ENCODE peak calls at places on chromosomes 1 and 21, in four cellular contexts. Z is uterus, A is heart left ventricle, R is K562. L is an unnamed sample. For H3K9me3, the result is how much of the 10 kb centered on the place peaks cover.

GRCh38 chr21:43645414-43645891 is 13.8 kb downstream of the HSF2BP start:
- DNase-seq in Z (peak), A (peak), R (no peak), L (peak)

GRCh38 chr1:7879228-7879627 is 26.4 kb upstream of the UTS2 start:
- DNase-seq in Z (no peak), A (no peak), R (no peak), L (no peak)

GRCh38 chr1:203407301-203407700 is 56.4 kb upstream of the FMOD start:
- DNase-seq in Z (no peak), A (no peak), R (no peak), L (no peak)

GRCh38 chr21:25422610-25423608 is 184.4 kb downstream of the MRPL39 start:
- DNase-seq in Z (no peak), A (no peak), R (no peak), L (no peak)

GRCh38 chr1:167687919-167688519 is 33.8 kb upstream of the MPZL1 start:
- DNase-seq in Z (peak), A (peak), R (peak), L (peak)

GRCh38 chr1:59565611-59566410 is 248.9 kb upstream of the HOOK1 start:
- DNase-seq in Z (peak), A (peak), R (no peak), L (no peak)

GRCh38 chr1:101235696-101236545 is 898 bp upstream of the S1PR1 start:
- DNase-seq in Z (peak), A (peak), R (no peak), L (peak)

GRCh38 chr1:214524824-214525223 is 26.6 kb downstream of the PTPN14 start:
- DNase-seq in Z (no peak), A (no peak), R (no peak), L (no peak)

GRCh38 chr1:191206808-191207207 is 729.1 kb upstream of the BRINP3 start:
- DNase-seq in Z (no peak), A (no peak), R (no peak), L (no peak)

GRCh38 chr1:24928631-24929090 is 1.4 kb downstream of the RUNX3 start:
- DNase-seq in Z (no peak), A (no peak), R (no peak), L (peak)

GRCh38 chr1:177891809-177892208 is 78.0 kb downstream of the SEC16B start:
- DNase-seq in Z (no peak), A (no peak), R (no peak), L (no peak)

GRCh38 chr1:25534389-25534788 is 9.0 kb upstream of the LDLRAP1 start:
- DNase-seq in Z (no peak), A (no peak), R (no peak), L (no peak)

GRCh38 chr1:235640580-235640979 is 9.0 kb downstream of the GNG4 start:
- DNase-seq in Z (no peak), A (no peak), R (no peak), L (peak)

GRCh38 chr1:1291611-1292441 is 11.6 kb downstream of the SCNN1D start:
- DNase-seq in Z (peak), A (peak), R (peak), L (peak)

GRCh38 chr1:231385118-231385748 is 36.9 kb downstream of the EGLN1 start:
- DNase-seq in Z (no peak), A (no peak), R (no peak), L (no peak)

GRCh38 chr1:236363237-236363636 is 30.8 kb upstream of the EDARADD start:
- DNase-seq in Z (no peak), A (no peak), R (no peak), L (no peak)

GRCh38 chr1:180444522-180444921 is 57.9 kb downstream of the ACBD6 start:
- DNase-seq in Z (no peak), A (no peak), R (no peak), L (no peak)

GRCh38 chr21:37849703-37850102 is 66.6 kb downstream of the KCNJ6 start:
- DNase-seq in Z (no peak), A (no peak), R (no peak), L (no peak)

GRCh38 chr1:210608766-210609165 is 280.1 kb downstream of the HHAT start:
- DNase-seq in Z (no peak), A (no peak), R (no peak), L (no peak)

GRCh38 chr1:24084050-24084449 is 27.9 kb downstream of the MYOM3 start:
- DNase-seq in Z (no peak), A (no peak), R (no peak), L (no peak)

GRCh38 chr21:43367296-43367695 is 59.6 kb downstream of the SIK1 start:
- DNase-seq in Z (no peak), A (no peak), R (no peak), L (no peak)

GRCh38 chr1:236522937-236523703 is 662 bp upstream of the LGALS8 start:
- DNase-seq in Z (peak), A (peak), R (no peak), L (no peak)

GRCh38 chr1:234844479-234845031 is 234.6 kb upstream of the IRF2BP2 start:
- DNase-seq in Z (no peak), A (no peak), R (no peak), L (no peak)

GRCh38 chr1:30823627-30823968 is 66.0 kb upstream of the LAPTM5 start:
- DNase-seq in Z (no peak), A (no peak), R (no peak), L (no peak)

GRCh38 chr1:218620956-218621355 is 275.8 kb downstream of the TGFB2 start:
- DNase-seq in Z (no peak), A (no peak), R (no peak), L (no peak)

GRCh38 chr1:221100196-221100950 is 221.1 kb downstream of the HLX start:
- DNase-seq in Z (no peak), A (no peak), R (no peak), L (no peak)

GRCh38 chr1:22291494-22291893 is 148.6 kb upstream of the WNT4 start:
- DNase-seq in Z (no peak), A (no peak), R (no peak), L (no peak)

GRCh38 chr1:206498685-206499084 is 8.6 kb upstream of the RASSF5 start:
- DNase-seq in Z (no peak), A (no peak), R (no peak), L (no peak)

GRCh38 chr1:161048949-161049722 is 3.4 kb upstream of the USF1 start:
- DNase-seq in Z (no peak), A (no peak), R (no peak), L (no peak)

GRCh38 chr1:52239708-52240001 is 97.8 kb downstream of the ZFYVE9 start:
- DNase-seq in Z (no peak), A (no peak), R (no peak), L (no peak)

GRCh38 chr1:218165687-218166088 is 119.4 kb upstream of the RRP15 start:
- DNase-seq in Z (no peak), A (no peak), R (no peak), L (no peak)

GRCh38 chr1:88779880-88780279 is 95.8 kb downstream of the PKN2 start:
- DNase-seq in Z (no peak), A (no peak), R (no peak), L (no peak)

GRCh38 chr1:203744008-203744972 is 20.7 kb upstream of the LAX1 start:
- DNase-seq in Z (peak), A (peak), R (no peak), L (peak)

GRCh38 chr1:154809436-154810413 is 60.4 kb downstream of the KCNN3 start:
- DNase-seq in Z (peak), A (no peak), R (no peak), L (no peak)

GRCh38 chr1:101833312-101833711 is 163.4 kb downstream of the OLFM3 start:
- DNase-seq in Z (no peak), A (no peak), R (no peak), L (no peak)

DNA sequence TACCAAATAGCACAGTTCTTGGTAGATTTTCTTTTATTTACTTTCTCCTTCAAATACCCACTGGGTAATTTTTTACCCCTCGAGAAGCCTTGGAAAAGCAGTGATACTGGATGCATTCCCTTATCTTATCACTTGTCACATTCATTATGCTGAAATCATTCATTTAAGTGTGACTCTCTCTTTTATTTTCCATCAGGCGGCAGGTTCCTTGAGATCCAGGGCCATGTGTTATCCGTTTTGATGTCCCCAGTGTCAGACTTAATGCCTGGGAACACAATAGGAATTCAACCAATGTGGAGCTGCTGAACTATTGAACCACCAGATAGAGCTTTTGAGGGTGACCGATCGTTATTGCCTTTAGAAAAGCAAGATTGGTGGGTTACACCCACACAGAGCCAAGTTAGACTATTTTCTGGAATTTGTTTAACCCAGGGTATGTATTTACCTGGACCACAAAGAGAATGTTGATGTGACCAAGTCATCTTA is 51.5 kb upstream of the ATP5PO start:
- DNase-seq in Z (no peak), A (no peak), R (no peak), L (no peak)
- TF ChIP-seq POLR2A in Z (no peak), A (no peak), R (no peak), L (no peak)

GRCh38 chr1:2946291-2946690 is 75.0 kb upstream of the ACTRT2 start:
- DNase-seq in Z (no peak), A (no peak), R (no peak), L (peak)

GRCh38 chr1:2942410-2942809 is 78.9 kb upstream of the ACTRT2 start:
- DNase-seq in Z (no peak), A (no peak), R (no peak), L (peak)

GRCh38 chr1:2943686-2944260 is 77.5 kb upstream of the ACTRT2 start:
- DNase-seq in Z (no peak), A (no peak), R (no peak), L (peak)

GRCh38 chr1:2945821-2946231 is 75.4 kb upstream of the ACTRT2 start:
- DNase-seq in Z (no peak), A (no peak), R (no peak), L (peak)

GRCh38 chr1:2944705-2945104 is 76.6 kb upstream of the ACTRT2 start:
- DNase-seq in Z (no peak), A (no peak), R (no peak), L (peak)
- H3K9me3 ChIP-seq in Z (under half), A (under half), R (under half), L (under half)

DNA sequence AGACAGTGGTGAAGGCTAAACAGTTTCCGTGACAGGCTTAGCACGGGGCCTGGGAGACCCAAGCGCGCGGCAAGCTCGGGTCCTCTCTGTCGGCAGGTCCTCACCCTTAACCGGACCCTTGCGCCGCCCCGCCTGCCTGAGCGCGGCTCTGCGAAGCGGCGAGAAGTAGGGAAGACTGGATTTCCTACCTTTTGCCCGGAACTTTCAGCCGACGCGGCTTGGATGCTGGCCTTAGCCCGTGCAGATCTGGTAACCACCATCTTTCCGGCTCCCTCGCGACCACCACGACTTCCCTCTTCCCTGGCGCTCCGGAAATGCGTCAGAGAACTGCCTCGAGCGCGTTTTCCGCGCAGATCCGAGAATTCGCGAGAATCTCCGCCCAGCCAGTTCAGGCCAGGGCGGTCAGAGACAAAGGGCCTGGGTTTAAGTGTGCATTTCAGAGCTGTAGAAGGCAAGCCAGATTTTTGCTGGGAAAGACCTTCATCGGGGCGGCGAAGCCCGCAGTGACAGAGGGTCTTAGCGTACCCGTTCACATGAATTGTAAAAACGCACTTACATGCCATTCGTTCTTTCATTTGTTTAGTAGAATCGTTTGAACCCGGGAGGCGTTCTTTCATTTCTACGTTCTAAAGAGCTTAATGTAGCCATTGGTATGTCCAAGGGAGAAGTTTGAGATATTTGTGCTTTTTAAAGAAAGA is at the start of gene DNTTIP2:
- DNase-seq in Z (peak), A (peak), R (peak), L (peak)
- TF ChIP-seq POLR2A in Z (peak), A (peak), R (peak), L (peak)

GRCh38 chr1:33061827-33062226 is 19.1 kb upstream of the AZIN2 start:
- DNase-seq in Z (no peak), A (no peak), R (no peak), L (no peak)
- H3K9me3 ChIP-seq in Z (under half), A (under half), R (under half), L (under half)

DNA sequence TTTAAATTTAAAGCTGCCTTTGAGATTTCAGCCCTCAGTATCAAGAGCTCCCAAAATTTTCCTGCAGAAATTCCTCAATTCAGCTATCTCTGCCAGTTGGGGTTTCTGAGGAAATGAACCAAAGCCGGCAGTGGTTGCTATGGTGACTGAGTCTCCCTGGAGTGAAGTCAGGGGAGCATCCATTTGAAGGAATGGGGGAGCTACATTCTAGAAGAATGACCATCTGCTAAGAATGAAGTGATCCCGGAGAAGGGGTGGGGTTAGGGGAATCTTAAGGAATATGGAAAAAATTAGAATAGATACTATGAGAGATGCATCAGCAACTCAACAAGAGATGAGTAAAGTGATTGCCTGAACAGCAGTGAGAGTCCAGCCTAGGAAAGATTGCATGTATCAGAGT is 94.6 kb downstream of the CHD1L start:
- DNase-seq in Z (no peak), A (no peak), R (no peak), L (no peak)
- TF ChIP-seq POLR2A in Z (no peak), A (no peak), R (no peak), L (no peak)

GRCh38 chr1:69090170-69090569 is 477.6 kb upstream of the LRRC7 start:
- DNase-seq in Z (no peak), A (no peak), R (no peak), L (no peak)
- H3K9me3 ChIP-seq in Z (under half), A (under half), R (under half), L (under half)

GRCh38 chr1:26768755-26769154 is 19.0 kb upstream of the PIGV start:
- DNase-seq in Z (no peak), A (no peak), R (no peak), L (no peak)
- TF ChIP-seq POLR2A in Z (no peak), A (no peak), R (no peak), L (no peak)